ENCODE peak calls at places on chromosomes 12 and 14, in seven cellular contexts. One of them, this sample, is unnamed.
A peak's percentile ranks its signal among the peaks of the same experiment; 100 is the strongest.

GRCh38 chr12:15679146-15679545 is 110.0 kb downstream of the EPS8 start:
- DNase-seq in WTC11: no peak
- DNase-seq in HepG2: peak; percentile 3
- DNase-seq in SK-N-SH: no peak
- DNase-seq in GM12878: no peak
- DNase-seq in HCT116: no peak
- DNase-seq in A549: no peak
- DNase-seq in this sample: no peak

GRCh38 chr12:103495783-103496456 is at the start of gene C12orf42:
- DNase-seq in WTC11: peak; percentile 50
- DNase-seq in HepG2: no peak
- DNase-seq in SK-N-SH: peak; percentile 74
- DNase-seq in GM12878: peak; percentile 63
- DNase-seq in HCT116: peak; percentile 12
- DNase-seq in A549: peak; percentile 75
- DNase-seq in this sample: no peak

GRCh38 chr12:103640410-103640809 is 53.3 kb downstream of the STAB2 start:
- DNase-seq in WTC11: no peak
- DNase-seq in HepG2: no peak
- DNase-seq in SK-N-SH: no peak
- DNase-seq in GM12878: peak; percentile 11
- DNase-seq in HCT116: no peak
- DNase-seq in A549: no peak
- DNase-seq in this sample: no peak

GRCh38 chr14:91281346-91281745 is 36.8 kb upstream of the GPR68 start:
- DNase-seq in WTC11: no peak
- DNase-seq in HepG2: no peak
- DNase-seq in SK-N-SH: no peak
- DNase-seq in GM12878: no peak
- DNase-seq in HCT116: no peak
- DNase-seq in A549: no peak
- DNase-seq in this sample: no peak

GRCh38 chr12:12719496-12719895 is 2.3 kb downstream of the CDKN1B start:
- DNase-seq in WTC11: no peak
- DNase-seq in HepG2: no peak
- DNase-seq in SK-N-SH: no peak
- DNase-seq in GM12878: peak; percentile 57
- DNase-seq in HCT116: no peak
- DNase-seq in A549: peak; percentile 29
- DNase-seq in this sample: peak; percentile 78

GRCh38 chr12:2185751-2186341 is 133.1 kb downstream of the CACNA1C start:
- DNase-seq in WTC11: no peak
- DNase-seq in HepG2: no peak
- DNase-seq in SK-N-SH: no peak
- DNase-seq in GM12878: no peak
- DNase-seq in HCT116: no peak
- DNase-seq in A549: no peak
- DNase-seq in this sample: no peak

GRCh38 chr12:78483767-78484315 is 380.7 kb upstream of the SYT1 start:
- DNase-seq in WTC11: no peak
- DNase-seq in HepG2: no peak
- DNase-seq in SK-N-SH: no peak
- DNase-seq in GM12878: no peak
- DNase-seq in HCT116: no peak
- DNase-seq in A549: no peak
- DNase-seq in this sample: no peak

GRCh38 chr12:7907009-7907408 is 29.0 kb downstream of the SLC2A3 start:
- DNase-seq in WTC11: peak; percentile 72
- DNase-seq in HepG2: peak; percentile 97
- DNase-seq in SK-N-SH: peak; percentile 28
- DNase-seq in GM12878: no peak
- DNase-seq in HCT116: peak; percentile 56
- DNase-seq in A549: peak; percentile 93
- DNase-seq in this sample: peak; percentile 60

GRCh38 chr14:75040497-75040896 is 10.8 kb downstream of the MLH3 start:
- DNase-seq in WTC11: no peak
- DNase-seq in HepG2: no peak
- DNase-seq in SK-N-SH: no peak
- DNase-seq in GM12878: no peak
- DNase-seq in HCT116: no peak
- DNase-seq in A549: no peak
- DNase-seq in this sample: no peak

GRCh38 chr12:1104088-1104800 is 113.2 kb downstream of the ERC1 start:
- DNase-seq in WTC11: no peak
- DNase-seq in HepG2: no peak
- DNase-seq in SK-N-SH: no peak
- DNase-seq in GM12878: no peak
- DNase-seq in HCT116: no peak
- DNase-seq in A549: no peak
- DNase-seq in this sample: no peak

GRCh38 chr12:112121780-112122565 is 3.4 kb upstream of the TRAFD1 start:
- DNase-seq in WTC11: no peak
- DNase-seq in HepG2: no peak
- DNase-seq in SK-N-SH: no peak
- DNase-seq in GM12878: no peak
- DNase-seq in HCT116: peak; percentile 26
- DNase-seq in A549: peak; percentile 79
- DNase-seq in this sample: no peak

GRCh38 chr12:60230103-60230502 is 634.3 kb downstream of the SLC16A7 start:
- DNase-seq in WTC11: no peak
- DNase-seq in HepG2: no peak
- DNase-seq in SK-N-SH: no peak
- DNase-seq in GM12878: no peak
- DNase-seq in HCT116: no peak
- DNase-seq in A549: no peak
- DNase-seq in this sample: no peak

GRCh38 chr12:60227916-60228315 is 632.1 kb downstream of the SLC16A7 start:
- DNase-seq in WTC11: no peak
- DNase-seq in HepG2: no peak
- DNase-seq in SK-N-SH: no peak
- DNase-seq in GM12878: no peak
- DNase-seq in HCT116: no peak
- DNase-seq in A549: no peak
- DNase-seq in this sample: no peak

GRCh38 chr12:60231976-60232907 is 636.4 kb downstream of the SLC16A7 start:
- DNase-seq in WTC11: peak; percentile 12
- DNase-seq in HepG2: no peak
- DNase-seq in SK-N-SH: no peak
- DNase-seq in GM12878: no peak
- DNase-seq in HCT116: no peak
- DNase-seq in A549: no peak
- DNase-seq in this sample: no peak

GRCh38 chr12:60235261-60235660 is 639.4 kb downstream of the SLC16A7 start:
- DNase-seq in WTC11: no peak
- DNase-seq in HepG2: no peak
- DNase-seq in SK-N-SH: no peak
- DNase-seq in GM12878: no peak
- DNase-seq in HCT116: no peak
- DNase-seq in A549: no peak
- DNase-seq in this sample: no peak

DNA sequence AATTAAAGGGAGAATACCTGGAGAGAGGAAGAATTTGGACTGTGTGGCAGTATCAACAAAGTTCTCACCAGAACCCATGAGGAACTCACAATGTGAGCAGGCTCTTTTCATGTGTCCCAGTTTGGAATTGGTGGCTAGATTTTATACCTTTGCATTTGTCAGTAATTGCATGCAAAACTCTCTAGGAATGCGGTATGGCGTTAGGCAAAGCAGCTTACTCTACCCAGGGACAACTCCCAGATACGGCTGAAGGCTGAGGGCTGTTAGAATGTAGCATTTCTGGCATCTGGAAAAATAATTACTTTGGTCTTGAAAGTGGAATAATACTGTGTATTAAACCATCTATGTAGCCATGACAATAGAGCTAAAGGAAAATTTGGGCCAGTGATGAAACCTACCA is 635.5 kb downstream of the SLC16A7 start:
- DNase-seq in WTC11: no peak
- DNase-seq in HepG2: no peak
- DNase-seq in SK-N-SH: no peak
- DNase-seq in GM12878: no peak
- DNase-seq in HCT116: no peak
- DNase-seq in A549: no peak
- DNase-seq in this sample: no peak
- TF ChIP-seq MAX in WTC11: no peak
- TF ChIP-seq MAX in HepG2: no peak
- TF ChIP-seq MAX in SK-N-SH: no peak
- TF ChIP-seq MAX in GM12878: no peak
- TF ChIP-seq MAX in HCT116: no peak
- TF ChIP-seq MAX in A549: no peak
- TF ChIP-seq MAX in this sample: no peak

GRCh38 chr14:93007225-93007997 is 84.5 kb downstream of the CHGA start:
- DNase-seq in WTC11: no peak
- DNase-seq in HepG2: no peak
- DNase-seq in SK-N-SH: no peak
- DNase-seq in GM12878: peak; percentile 23
- DNase-seq in HCT116: no peak
- DNase-seq in A549: peak; percentile 24
- DNase-seq in this sample: peak; percentile 37

GRCh38 chr14:93008381-93008780 is 85.4 kb downstream of the CHGA start:
- DNase-seq in WTC11: no peak
- DNase-seq in HepG2: no peak
- DNase-seq in SK-N-SH: peak; percentile 82
- DNase-seq in GM12878: no peak
- DNase-seq in HCT116: no peak
- DNase-seq in A549: no peak
- DNase-seq in this sample: no peak

GRCh38 chr14:93010118-93010475 is 87.1 kb downstream of the CHGA start:
- DNase-seq in WTC11: no peak
- DNase-seq in HepG2: peak; percentile 67
- DNase-seq in SK-N-SH: no peak
- DNase-seq in GM12878: no peak
- DNase-seq in HCT116: no peak
- DNase-seq in A549: no peak
- DNase-seq in this sample: no peak

GRCh38 chr14:93010543-93011541 is 87.9 kb downstream of the CHGA start:
- DNase-seq in WTC11: no peak
- DNase-seq in HepG2: peak; percentile 73
- DNase-seq in SK-N-SH: no peak
- DNase-seq in GM12878: no peak
- DNase-seq in HCT116: no peak
- DNase-seq in A549: no peak
- DNase-seq in this sample: peak; percentile 36

GRCh38 chr14:93009471-93010117 is 86.6 kb downstream of the CHGA start:
- DNase-seq in WTC11: no peak
- DNase-seq in HepG2: no peak
- DNase-seq in SK-N-SH: peak; percentile 89
- DNase-seq in GM12878: no peak
- DNase-seq in HCT116: no peak
- DNase-seq in A549: no peak
- DNase-seq in this sample: no peak
- TF ChIP-seq MAX in WTC11: no peak
- TF ChIP-seq MAX in HepG2: no peak
- TF ChIP-seq MAX in SK-N-SH: no peak
- TF ChIP-seq MAX in GM12878: no peak
- TF ChIP-seq MAX in HCT116: no peak
- TF ChIP-seq MAX in A549: no peak
- TF ChIP-seq MAX in this sample: no peak

DNA sequence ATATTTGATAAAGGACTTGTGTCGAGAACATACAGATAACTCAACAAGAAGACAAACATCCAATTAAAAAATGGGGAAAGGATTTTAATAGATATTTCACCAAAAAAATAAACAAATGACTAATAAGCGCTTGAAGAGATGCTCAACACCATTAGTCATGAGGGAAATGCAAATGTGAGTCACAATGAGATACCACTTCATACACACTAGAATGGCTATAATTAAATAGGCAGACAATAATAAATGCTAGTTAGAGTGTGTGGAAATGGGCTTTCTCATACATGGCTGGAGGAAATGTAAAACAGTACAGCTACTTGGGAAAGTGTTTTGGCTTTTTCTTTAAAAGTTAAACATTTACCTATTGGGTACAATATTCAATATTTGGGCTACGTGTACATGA is 34.8 kb downstream of the DLK1 start:
- DNase-seq in WTC11: no peak
- DNase-seq in HepG2: no peak
- DNase-seq in SK-N-SH: no peak
- DNase-seq in GM12878: no peak
- DNase-seq in HCT116: peak; percentile 40
- DNase-seq in A549: peak; percentile 24
- DNase-seq in this sample: peak; percentile 10
- TF ChIP-seq MAX in WTC11: no peak
- TF ChIP-seq MAX in HepG2: no peak
- TF ChIP-seq MAX in SK-N-SH: no peak
- TF ChIP-seq MAX in GM12878: no peak
- TF ChIP-seq MAX in HCT116: no peak
- TF ChIP-seq MAX in A549: no peak
- TF ChIP-seq MAX in this sample: no peak

GRCh38 chr14:103141117-103141796 is 18.0 kb downstream of the TNFAIP2 start:
- DNase-seq in WTC11: peak; percentile 90
- DNase-seq in HepG2: peak; percentile 54
- DNase-seq in SK-N-SH: peak; percentile 63
- DNase-seq in GM12878: no peak
- DNase-seq in HCT116: peak; percentile 73
- DNase-seq in A549: peak; percentile 78
- DNase-seq in this sample: peak; percentile 65

GRCh38 chr14:103138483-103139370 is 15.5 kb downstream of the TNFAIP2 start:
- DNase-seq in WTC11: peak; percentile 61
- DNase-seq in HepG2: no peak
- DNase-seq in SK-N-SH: no peak
- DNase-seq in GM12878: no peak
- DNase-seq in HCT116: no peak
- DNase-seq in A549: no peak
- DNase-seq in this sample: no peak

GRCh38 chr14:103139371-103140016 is 16.2 kb downstream of the TNFAIP2 start:
- DNase-seq in WTC11: no peak
- DNase-seq in HepG2: no peak
- DNase-seq in SK-N-SH: no peak
- DNase-seq in GM12878: no peak
- DNase-seq in HCT116: no peak
- DNase-seq in A549: no peak
- DNase-seq in this sample: no peak

GRCh38 chr14:103142031-103142430 is 18.8 kb downstream of the TNFAIP2 start:
- DNase-seq in WTC11: no peak
- DNase-seq in HepG2: no peak
- DNase-seq in SK-N-SH: no peak
- DNase-seq in GM12878: no peak
- DNase-seq in HCT116: no peak
- DNase-seq in A549: no peak
- DNase-seq in this sample: no peak

DNA sequence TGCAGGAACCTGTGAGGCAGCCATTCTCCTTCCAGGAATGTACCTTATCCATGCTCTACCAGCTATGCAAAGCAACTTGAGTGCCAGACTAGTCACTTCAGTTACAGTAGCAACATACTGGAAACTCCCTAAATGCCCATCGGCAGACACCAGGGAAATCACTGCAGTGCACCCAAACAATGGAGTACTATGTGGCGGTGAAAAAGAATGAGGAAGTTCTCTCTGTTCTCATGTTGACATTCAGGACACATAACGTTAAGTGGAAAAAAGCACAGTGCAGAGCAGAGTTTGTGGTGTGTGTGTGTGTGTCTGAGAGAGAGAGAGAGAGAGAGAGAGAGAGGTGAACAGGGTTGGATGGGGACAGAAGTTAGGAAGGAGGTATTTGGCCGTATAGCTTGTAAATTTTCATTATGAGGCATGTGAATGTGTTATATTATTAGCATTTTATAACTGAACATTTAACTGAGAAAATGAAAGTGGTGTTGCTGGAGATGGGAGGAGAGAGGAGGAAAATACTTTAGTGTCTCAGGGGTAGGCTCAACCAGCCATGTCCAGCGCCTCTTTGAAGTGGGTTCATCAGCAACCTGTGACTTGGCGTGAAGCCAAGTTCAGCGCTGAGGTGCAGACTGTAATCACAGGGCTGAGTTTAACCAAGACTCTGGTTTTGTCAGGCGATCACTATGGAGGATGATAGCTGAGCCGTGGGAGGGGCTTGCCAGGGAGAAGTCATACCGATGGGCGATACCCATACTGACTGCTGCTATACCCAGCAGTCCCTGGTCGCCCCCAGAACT is 17.3 kb downstream of the TNFAIP2 start:
- DNase-seq in WTC11: no peak
- DNase-seq in HepG2: peak; percentile 39
- DNase-seq in SK-N-SH: no peak
- DNase-seq in GM12878: peak; percentile 94
- DNase-seq in HCT116: no peak
- DNase-seq in A549: no peak
- DNase-seq in this sample: no peak
- TF ChIP-seq MAX in WTC11: no peak
- TF ChIP-seq MAX in HepG2: no peak
- TF ChIP-seq MAX in SK-N-SH: no peak
- TF ChIP-seq MAX in GM12878: no peak
- TF ChIP-seq MAX in HCT116: no peak
- TF ChIP-seq MAX in A549: no peak
- TF ChIP-seq MAX in this sample: no peak

This sample was measured in NB4.